ENCODE peak calls at places on chromosomes 5 and 9, in four cellular contexts. P is lower lobe of right lung, V is tibial artery, L is uterus. R is an unnamed sample.

GRCh38 chr5:54135042-54135441 is 175.3 kb downstream of the ARL15 start:
- DNase-seq in V (no peak), L (no peak), P (no peak), R (no peak)

GRCh38 chr5:68593211-68593701 is 377.7 kb downstream of the PIK3R1 start:
- DNase-seq in V (no peak), P (no peak), L (no peak), R (no peak)

GRCh38 chr9:32220750-32221149 is 163.7 kb upstream of the ACO1 start:
- DNase-seq in V (no peak), L (no peak), P (no peak), R (no peak)

GRCh38 chr9:110744753-110745522 is 76.3 kb downstream of the MUSK start:
- DNase-seq in V (peak; percentile 73), L (peak; percentile 51), P (no peak), R (no peak)

GRCh38 chr5:90289837-90290236 is 119.7 kb downstream of the CETN3 start:
- DNase-seq in P (no peak), V (no peak), L (no peak), R (no peak)

GRCh38 chr5:158943057-158943456 is 156.7 kb downstream of the EBF1 start:
- DNase-seq in L (peak; percentile 34), V (peak; percentile 55), P (no peak), R (no peak)

GRCh38 chr9:38662763-38663593 is 42.6 kb upstream of the ANKRD18A start:
- DNase-seq in P (no peak), L (no peak), V (no peak), R (no peak)

GRCh38 chr5:160787247-160787646 is 64.8 kb downstream of the ATP10B start:
- DNase-seq in L (no peak), V (no peak), P (no peak), R (peak; percentile 42)

GRCh38 chr9:128145951-128146351 is 3.3 kb upstream of the LCN2 start:
- DNase-seq in V (no peak), L (no peak), P (peak; percentile 41), R (no peak)

GRCh38 chr5:147989239-147989638 is 74.5 kb upstream of the SPINK5 start:
- DNase-seq in L (no peak), V (no peak), P (no peak), R (no peak)

GRCh38 chr5:60395712-60396329 is 304.1 kb downstream of the DEPDC1B start:
- DNase-seq in P (no peak), L (no peak), V (no peak), R (no peak)

GRCh38 chr9:37210737-37211523 is 90.6 kb downstream of the ZCCHC7 start:
- DNase-seq in P (no peak), V (no peak), L (no peak), R (no peak)

GRCh38 chr5:100252040-100252439 is 283.1 kb upstream of the FAM174A start:
- DNase-seq in P (no peak), V (no peak), L (no peak), R (no peak)

GRCh38 chr9:113427629-113428028 is 17.1 kb downstream of the C9orf43 start:
- DNase-seq in P (no peak), L (no peak), V (no peak), R (no peak)

GRCh38 chr5:87147441-87147840 is 120.2 kb upstream of the RASA1 start:
- DNase-seq in V (no peak), P (no peak), L (no peak), R (no peak)

GRCh38 chr9:70481471-70481870 is 67.0 kb upstream of the KLF9 start:
- DNase-seq in V (no peak), P (no peak), L (no peak), R (no peak)

GRCh38 chr5:136032564-136032963 is 3.8 kb downstream of the TGFBI start:
- DNase-seq in P (no peak), V (peak; percentile 66), L (peak; percentile 11), R (no peak)

GRCh38 chr5:34674226-34674625 is 18.1 kb downstream of the RAI14 start:
- DNase-seq in P (no peak), L (no peak), V (no peak), R (no peak)

GRCh38 chr9:22401671-22402070 is 45.0 kb upstream of the DMRTA1 start:
- DNase-seq in V (no peak), P (no peak), L (no peak), R (no peak)

GRCh38 chr9:38233343-38233742 is 159.2 kb upstream of the ALDH1B1 start:
- DNase-seq in L (no peak), P (no peak), V (no peak), R (no peak)

GRCh38 chr5:26940981-26941380 is 97.4 kb downstream of the CDH9 start:
- DNase-seq in P (no peak), V (no peak), L (no peak), R (no peak)

GRCh38 chr5:105581988-105582690 is 2019.5 kb upstream of the NUDT12 start:
- DNase-seq in P (no peak), V (no peak), L (no peak), R (no peak)

GRCh38 chr9:112380102-112380581 is at the start of gene HSDL2:
- DNase-seq in V (peak; percentile 50), L (no peak), P (no peak), R (peak; percentile 58)

GRCh38 chr5:66796306-66797292 is 200.4 kb downstream of the MAST4 start:
- DNase-seq in L (no peak), P (no peak), V (no peak), R (peak; percentile 25)

GRCh38 chr9:35951736-35952135 is 6.2 kb downstream of the OR2S2 start:
- DNase-seq in L (no peak), P (no peak), V (no peak), R (no peak)

GRCh38 chr9:121125590-121125989 is 50.8 kb downstream of the CNTRL start:
- DNase-seq in L (no peak), P (no peak), V (no peak), R (no peak)

GRCh38 chr5:152527358-152528048 is 122.4 kb upstream of the NMUR2 start:
- DNase-seq in V (no peak), L (no peak), P (no peak), R (no peak)

GRCh38 chr9:135840539-135840938 is 66.8 kb downstream of the CAMSAP1 start:
- DNase-seq in V (no peak), P (no peak), L (no peak), R (no peak)

DNA sequence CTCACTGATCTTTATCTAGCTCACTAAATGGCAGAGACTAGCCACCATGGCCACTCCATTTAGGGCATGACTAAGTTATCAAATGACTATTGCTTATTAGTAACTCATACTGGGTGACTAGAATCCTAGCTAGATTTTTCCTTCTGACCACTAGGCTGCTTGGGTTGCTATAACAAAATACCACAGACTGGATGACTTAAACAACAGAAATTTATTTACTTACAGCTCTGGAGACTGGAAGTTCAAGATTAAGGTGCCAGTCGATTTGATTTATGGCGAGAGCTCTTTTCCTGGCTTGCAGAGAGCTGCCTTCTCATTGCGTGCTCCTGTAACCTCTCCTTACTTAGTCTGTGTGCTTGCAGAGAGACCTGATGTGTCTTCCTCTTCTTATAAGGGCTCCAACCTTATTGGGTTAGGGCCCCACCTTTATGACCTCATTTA is 55.0 kb upstream of the APC start:
- DNase-seq in P (no peak), V (no peak), L (no peak), R (no peak)
- H3K4me1 ChIP-seq in P (peaks cover 5% of the 10 kb centered on the region), V (peaks cover 33% of the 10 kb centered on the region), L (no peaks in the 10 kb centered on the region), R (no peaks in the 10 kb centered on the region)

GRCh38 chr5:43256261-43256966 is 56.8 kb downstream of the HMGCS1 start:
- DNase-seq in P (no peak), L (no peak), V (no peak), R (no peak)

GRCh38 chr5:43255704-43256103 is 57.5 kb downstream of the HMGCS1 start:
- DNase-seq in P (no peak), L (no peak), V (no peak), R (no peak)

GRCh38 chr5:43258116-43258515 is 55.1 kb downstream of the HMGCS1 start:
- DNase-seq in V (no peak), P (no peak), L (no peak), R (no peak)
- H3K4me3 ChIP-seq in V (no peak overlapping the region), P (no peak overlapping the region), L (no peak overlapping the region), R (no peak overlapping the region)

GRCh38 chr9:129770741-129771140 is 17.9 kb upstream of the PTGES start:
- DNase-seq in P (no peak), L (no peak), V (no peak), R (no peak)

GRCh38 chr9:129774791-129775149 is 21.9 kb upstream of the PTGES start:
- DNase-seq in V (no peak), P (no peak), L (no peak), R (no peak)

GRCh38 chr9:129776566-129776937 is 23.7 kb upstream of the PTGES start:
- DNase-seq in L (peak; percentile 21), P (no peak), V (no peak), R (no peak)

GRCh38 chr9:129775443-129775842 is 22.6 kb upstream of the PTGES start:
- DNase-seq in P (no peak), V (no peak), L (no peak), R (no peak)

GRCh38 chr9:129773262-129774048 is 20.6 kb upstream of the PTGES start:
- DNase-seq in V (peak; percentile 53), L (no peak), P (peak; percentile 76), R (peak; percentile 87)
- H3K4me1 ChIP-seq in V (peaks cover 16% of the 10 kb centered on the region), L (peaks cover 9% of the 10 kb centered on the region), P (peaks cover 18% of the 10 kb centered on the region), R (peaks cover 54% of the 10 kb centered on the region)

DNA sequence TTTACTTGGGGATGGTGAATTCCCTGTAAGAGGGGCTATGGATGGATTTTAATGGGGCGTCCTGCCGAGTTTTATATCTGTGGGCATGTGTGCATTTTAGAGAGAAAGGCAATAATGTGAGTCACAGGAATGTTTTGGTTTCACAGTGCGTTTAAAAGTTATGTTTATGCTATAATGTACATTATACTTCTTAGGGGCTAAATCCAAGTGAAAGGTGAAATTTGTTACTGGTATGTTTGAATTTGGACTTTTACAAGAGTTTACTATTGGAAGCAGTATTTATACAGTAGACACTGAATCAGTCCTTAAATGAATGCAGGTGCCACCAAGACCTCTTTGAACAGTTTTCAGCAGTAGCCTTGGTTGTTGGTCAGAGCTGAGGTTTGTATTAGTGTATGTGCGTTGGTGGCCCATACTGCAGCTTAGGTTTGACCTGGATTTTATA is 5.6 kb downstream of the JMY start:
- DNase-seq in V (no peak), L (no peak), P (no peak), R (no peak)
- H3K4me3 ChIP-seq in V (no peak overlapping the region), L (no peak overlapping the region), P (no peak overlapping the region), R (no peak overlapping the region)

GRCh38 chr5:111234125-111234524 is 9.9 kb downstream of the CAMK4 start:
- DNase-seq in V (no peak), L (no peak), P (no peak), R (no peak)
- H3K4me1 ChIP-seq in V (no peaks in the 10 kb centered on the region), L (no peaks in the 10 kb centered on the region), P (no peaks in the 10 kb centered on the region), R (no peaks in the 10 kb centered on the region)

DNA sequence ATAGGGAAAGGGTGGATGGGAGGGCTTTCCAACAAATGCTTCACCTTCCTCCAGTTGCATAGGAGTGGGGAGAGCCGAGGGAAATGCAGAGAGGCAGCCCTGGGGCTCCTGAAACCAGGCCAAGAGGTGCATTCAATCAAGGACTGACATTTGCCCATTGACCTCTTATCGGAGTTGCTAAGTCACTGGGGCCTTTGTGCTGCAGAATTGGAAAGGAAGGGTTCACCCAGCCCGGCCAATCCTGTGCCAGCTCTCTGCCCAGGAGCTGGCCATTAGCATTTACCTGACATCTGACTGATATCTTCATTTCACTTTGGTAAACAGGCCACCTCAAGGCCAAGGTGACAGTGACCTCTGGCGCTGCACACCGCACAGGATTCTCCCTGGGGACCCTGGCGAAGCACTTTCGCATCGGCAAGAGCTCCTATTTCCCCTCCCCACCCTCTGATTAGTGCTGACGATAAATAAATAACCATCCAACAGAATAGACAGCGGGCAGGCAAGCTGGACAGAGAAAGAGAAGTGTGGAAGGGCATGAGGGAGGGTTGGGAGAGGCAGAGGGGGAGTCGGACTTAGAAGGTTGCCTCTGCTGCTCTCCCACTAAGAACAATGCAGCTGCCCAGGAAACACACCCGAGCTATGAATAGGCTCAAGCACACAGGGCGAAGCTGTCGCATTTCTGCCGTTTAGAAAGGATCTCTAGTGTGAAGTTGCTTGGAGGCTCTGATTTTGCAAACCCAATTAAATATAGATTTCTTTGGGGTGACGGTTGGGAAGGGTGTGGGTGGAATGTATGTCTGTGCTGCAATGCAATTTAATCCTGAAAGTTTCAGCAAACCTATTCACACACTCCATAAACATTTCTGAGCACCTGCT is 57.1 kb upstream of the BOD1 start:
- DNase-seq in V (no peak), P (no peak), L (no peak), R (no peak)
- H3K4me3 ChIP-seq in V (no peak overlapping the region), P (no peak overlapping the region), L (no peak overlapping the region), R (no peak overlapping the region)

R was measured in left lung.